ENCODE peak calls at places on chromosomes 2 and 18, in five cellular contexts. One of them, this sample, is unnamed.

GRCh38 chr2:121080013-121080772 is 204.8 kb downstream of the TFCP2L1 start:
- ATAC-seq in HepG2: peak; percentile 68
- ATAC-seq in K562: peak; percentile 36
- ATAC-seq in GM12878: peak; percentile 63
- ATAC-seq in upper lobe of left lung: no peak
- ATAC-seq in this sample: no peak

GRCh38 chr18:10681581-10682367 is 155.9 kb downstream of the NAPG start:
- ATAC-seq in HepG2: no peak
- ATAC-seq in K562: peak; percentile 47
- ATAC-seq in GM12878: no peak
- ATAC-seq in upper lobe of left lung: no peak
- ATAC-seq in this sample: no peak

GRCh38 chr2:235605999-235606715 is 112.3 kb downstream of the AGAP1 start:
- ATAC-seq in HepG2: no peak
- ATAC-seq in K562: no peak
- ATAC-seq in GM12878: no peak
- ATAC-seq in upper lobe of left lung: no peak
- ATAC-seq in this sample: peak; percentile 34

GRCh38 chr2:204608261-204608660 is 63.0 kb downstream of the PARD3B start:
- ATAC-seq in HepG2: no peak
- ATAC-seq in K562: no peak
- ATAC-seq in GM12878: no peak
- ATAC-seq in upper lobe of left lung: no peak
- ATAC-seq in this sample: peak; percentile 49

GRCh38 chr2:182649316-182649715 is 66.7 kb upstream of the DNAJC10 start:
- ATAC-seq in HepG2: peak; percentile 95
- ATAC-seq in K562: peak; percentile 91
- ATAC-seq in GM12878: peak; percentile 90
- ATAC-seq in upper lobe of left lung: no peak
- ATAC-seq in this sample: no peak

GRCh38 chr18:31590570-31590969 is 1.1 kb upstream of the TTR start:
- ATAC-seq in HepG2: no peak
- ATAC-seq in K562: no peak
- ATAC-seq in GM12878: no peak
- ATAC-seq in upper lobe of left lung: no peak
- ATAC-seq in this sample: no peak

GRCh38 chr2:33570681-33571080 is 28.4 kb downstream of the FAM98A start:
- ATAC-seq in HepG2: no peak
- ATAC-seq in K562: no peak
- ATAC-seq in GM12878: peak; percentile 57
- ATAC-seq in upper lobe of left lung: no peak
- ATAC-seq in this sample: no peak

GRCh38 chr18:2894131-2894840 is 47.5 kb downstream of the EMILIN2 start:
- ATAC-seq in HepG2: peak; percentile 51
- ATAC-seq in K562: peak; percentile 74
- ATAC-seq in GM12878: no peak
- ATAC-seq in upper lobe of left lung: no peak
- ATAC-seq in this sample: no peak

GRCh38 chr2:101124061-101124460 is 27.1 kb downstream of the TBC1D8 start:
- ATAC-seq in HepG2: no peak
- ATAC-seq in K562: no peak
- ATAC-seq in GM12878: no peak
- ATAC-seq in upper lobe of left lung: no peak
- ATAC-seq in this sample: no peak

GRCh38 chr2:119574108-119574815 is 30.0 kb downstream of the CFAP221 start:
- ATAC-seq in HepG2: no peak
- ATAC-seq in K562: no peak
- ATAC-seq in GM12878: peak; percentile 98
- ATAC-seq in upper lobe of left lung: no peak
- ATAC-seq in this sample: no peak

GRCh38 chr2:177799531-177799930 is 273.0 kb downstream of the PDE11A start:
- ATAC-seq in HepG2: peak; percentile 98
- ATAC-seq in K562: peak; percentile 99
- ATAC-seq in GM12878: peak; percentile 85
- ATAC-seq in upper lobe of left lung: no peak
- ATAC-seq in this sample: no peak

GRCh38 chr2:127000937-127001336 is 102.2 kb downstream of the TEX51 start:
- ATAC-seq in HepG2: no peak
- ATAC-seq in K562: no peak
- ATAC-seq in GM12878: peak; percentile 92
- ATAC-seq in upper lobe of left lung: no peak
- ATAC-seq in this sample: no peak

GRCh38 chr2:203399031-203399430 is 70.8 kb downstream of the ABI2 start:
- ATAC-seq in HepG2: no peak
- ATAC-seq in K562: no peak
- ATAC-seq in GM12878: no peak
- ATAC-seq in upper lobe of left lung: no peak
- ATAC-seq in this sample: no peak

GRCh38 chr2:84870306-84870705 is 10.6 kb downstream of the TRABD2A start:
- ATAC-seq in HepG2: peak; percentile 65
- ATAC-seq in K562: peak; percentile 83
- ATAC-seq in GM12878: peak; percentile 79
- ATAC-seq in upper lobe of left lung: peak; percentile 61
- ATAC-seq in this sample: no peak

GRCh38 chr2:165629776-165630175 is 160.3 kb downstream of the CSRNP3 start:
- ATAC-seq in HepG2: no peak
- ATAC-seq in K562: no peak
- ATAC-seq in GM12878: peak; percentile 27
- ATAC-seq in upper lobe of left lung: no peak
- ATAC-seq in this sample: no peak

GRCh38 chr2:85248741-85249524 is 78.9 kb downstream of the TGOLN2 start:
- ATAC-seq in HepG2: no peak
- ATAC-seq in K562: no peak
- ATAC-seq in GM12878: no peak
- ATAC-seq in upper lobe of left lung: peak; percentile 66
- ATAC-seq in this sample: no peak

GRCh38 chr2:224046752-224047151 is 7.7 kb upstream of the SERPINE2 start:
- ATAC-seq in HepG2: no peak
- ATAC-seq in K562: no peak
- ATAC-seq in GM12878: no peak
- ATAC-seq in upper lobe of left lung: no peak
- ATAC-seq in this sample: no peak

GRCh38 chr2:102080451-102081054 is 62.0 kb upstream of the IL1R1 start:
- ATAC-seq in HepG2: no peak
- ATAC-seq in K562: no peak
- ATAC-seq in GM12878: peak; percentile 52
- ATAC-seq in upper lobe of left lung: no peak
- ATAC-seq in this sample: no peak

GRCh38 chr18:22455425-22456150 is 37.9 kb upstream of the CTAGE1 start:
- ATAC-seq in HepG2: no peak
- ATAC-seq in K562: peak; percentile 26
- ATAC-seq in GM12878: no peak
- ATAC-seq in upper lobe of left lung: no peak
- ATAC-seq in this sample: no peak

GRCh38 chr18:10442551-10442971 is 11.9 kb upstream of the APCDD1 start:
- ATAC-seq in HepG2: no peak
- ATAC-seq in K562: peak; percentile 28
- ATAC-seq in GM12878: no peak
- ATAC-seq in upper lobe of left lung: peak; percentile 30
- ATAC-seq in this sample: no peak

GRCh38 chr2:12284037-12284436 is 432.7 kb upstream of the TRIB2 start:
- ATAC-seq in HepG2: no peak
- ATAC-seq in K562: no peak
- ATAC-seq in GM12878: no peak
- ATAC-seq in upper lobe of left lung: no peak
- ATAC-seq in this sample: no peak

GRCh38 chr18:48000701-48001100 is 70.2 kb upstream of the SMAD2 start:
- ATAC-seq in HepG2: no peak
- ATAC-seq in K562: no peak
- ATAC-seq in GM12878: no peak
- ATAC-seq in upper lobe of left lung: no peak
- ATAC-seq in this sample: no peak

GRCh38 chr18:48002933-48003365 is 72.5 kb upstream of the SMAD2 start:
- ATAC-seq in HepG2: no peak
- ATAC-seq in K562: no peak
- ATAC-seq in GM12878: no peak
- ATAC-seq in upper lobe of left lung: peak; percentile 74
- ATAC-seq in this sample: peak; percentile 55

GRCh38 chr18:48006415-48007175 is 76.1 kb upstream of the SMAD2 start:
- ATAC-seq in HepG2: no peak
- ATAC-seq in K562: no peak
- ATAC-seq in GM12878: no peak
- ATAC-seq in upper lobe of left lung: no peak
- ATAC-seq in this sample: no peak

GRCh38 chr18:48004577-48004976 is 74.1 kb upstream of the SMAD2 start:
- ATAC-seq in HepG2: no peak
- ATAC-seq in K562: no peak
- ATAC-seq in GM12878: no peak
- ATAC-seq in upper lobe of left lung: no peak
- ATAC-seq in this sample: no peak

GRCh38 chr18:48003426-48004349 is 73.2 kb upstream of the SMAD2 start:
- ATAC-seq in HepG2: no peak
- ATAC-seq in K562: no peak
- ATAC-seq in GM12878: no peak
- ATAC-seq in upper lobe of left lung: no peak
- ATAC-seq in this sample: no peak
- TF ChIP-seq EP300 in HepG2: no peak
- TF ChIP-seq EP300 in K562: no peak
- TF ChIP-seq EP300 in GM12878: no peak
- TF ChIP-seq EP300 in upper lobe of left lung: no peak
- TF ChIP-seq EP300 in this sample: no peak

DNA sequence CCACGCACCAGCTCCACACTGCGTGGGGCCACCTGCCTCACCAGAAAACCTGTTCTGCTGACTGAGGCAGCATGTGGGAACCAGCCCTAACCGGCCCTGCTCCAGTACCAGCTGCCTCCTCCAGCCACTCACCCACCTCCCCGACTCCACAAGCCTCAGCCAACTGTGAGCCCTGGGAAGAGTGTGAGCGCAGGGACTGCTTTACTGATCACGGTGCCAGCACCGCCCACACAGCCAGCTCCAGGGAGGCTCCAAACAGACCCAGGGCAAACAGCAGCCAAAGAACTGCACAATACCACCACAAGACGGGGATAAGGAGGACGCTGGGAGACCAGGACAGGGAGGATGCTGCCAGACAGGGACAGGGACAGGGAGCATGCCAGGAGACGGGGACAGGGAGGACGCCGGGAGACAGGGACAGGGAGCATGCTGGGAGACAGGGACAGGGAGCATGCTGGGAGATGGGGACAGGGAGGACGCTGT is 28.4 kb downstream of the EIPR1 start:
- ATAC-seq in HepG2: peak; percentile 28
- ATAC-seq in K562: no peak
- ATAC-seq in GM12878: no peak
- ATAC-seq in upper lobe of left lung: peak; percentile 25
- ATAC-seq in this sample: no peak
- H3K27ac ChIP-seq in HepG2: no peak overlapping the region
- H3K27ac ChIP-seq in K562: no peak overlapping the region
- H3K27ac ChIP-seq in GM12878: no peak overlapping the region
- H3K27ac ChIP-seq in upper lobe of left lung: no peak overlapping the region
- H3K27ac ChIP-seq in this sample: no peak overlapping the region

GRCh38 chr18:64134044-64134757 is 14.7 kb downstream of the LINC00305 start:
- ATAC-seq in HepG2: no peak
- ATAC-seq in K562: no peak
- ATAC-seq in GM12878: no peak
- ATAC-seq in upper lobe of left lung: no peak
- ATAC-seq in this sample: no peak

GRCh38 chr18:64132871-64133270 is 16.0 kb downstream of the LINC00305 start:
- ATAC-seq in HepG2: no peak
- ATAC-seq in K562: no peak
- ATAC-seq in GM12878: no peak
- ATAC-seq in upper lobe of left lung: no peak
- ATAC-seq in this sample: no peak

GRCh38 chr18:64142904-64143303 is 6.0 kb downstream of the LINC00305 start:
- ATAC-seq in HepG2: no peak
- ATAC-seq in K562: no peak
- ATAC-seq in GM12878: no peak
- ATAC-seq in upper lobe of left lung: no peak
- ATAC-seq in this sample: no peak

GRCh38 chr18:64137914-64138313 is 11.0 kb downstream of the LINC00305 start:
- ATAC-seq in HepG2: no peak
- ATAC-seq in K562: no peak
- ATAC-seq in GM12878: no peak
- ATAC-seq in upper lobe of left lung: no peak
- ATAC-seq in this sample: no peak
- TF ChIP-seq POLR2AphosphoS5 in HepG2: no peak
- TF ChIP-seq POLR2AphosphoS5 in K562: no peak
- TF ChIP-seq POLR2AphosphoS5 in GM12878: no peak
- TF ChIP-seq POLR2AphosphoS5 in upper lobe of left lung: no peak
- TF ChIP-seq POLR2AphosphoS5 in this sample: no peak

DNA sequence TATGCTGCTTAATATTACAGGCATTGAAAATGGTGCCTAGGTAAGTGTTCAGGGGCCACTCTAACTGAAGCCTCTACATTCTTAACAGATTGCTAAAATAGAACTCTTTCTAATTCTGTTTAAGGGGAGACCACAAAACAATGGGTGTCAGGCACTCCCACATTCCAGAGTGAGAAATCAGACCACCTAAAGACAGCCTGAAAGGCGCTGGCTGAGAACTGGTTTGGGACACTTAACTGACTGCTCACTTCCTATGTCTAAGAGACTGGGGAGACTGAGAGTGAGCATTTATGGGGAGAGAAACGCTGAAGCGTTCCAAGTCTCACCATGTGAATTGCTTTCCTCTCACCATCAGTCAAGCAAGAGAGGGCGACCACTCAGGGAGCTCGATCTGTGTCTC is 108.8 kb upstream of the ITGB6 start:
- ATAC-seq in HepG2: no peak
- ATAC-seq in K562: no peak
- ATAC-seq in GM12878: no peak
- ATAC-seq in upper lobe of left lung: no peak
- ATAC-seq in this sample: no peak
- TF ChIP-seq EP300 in HepG2: no peak
- TF ChIP-seq EP300 in K562: no peak
- TF ChIP-seq EP300 in GM12878: no peak
- TF ChIP-seq EP300 in upper lobe of left lung: no peak
- TF ChIP-seq EP300 in this sample: no peak

GRCh38 chr2:128303095-128303791 is 15.4 kb downstream of the HS6ST1 start:
- ATAC-seq in HepG2: no peak
- ATAC-seq in K562: no peak
- ATAC-seq in GM12878: no peak
- ATAC-seq in upper lobe of left lung: no peak
- ATAC-seq in this sample: no peak

GRCh38 chr2:128304715-128305554 is 13.7 kb downstream of the HS6ST1 start:
- ATAC-seq in HepG2: peak; percentile 1
- ATAC-seq in K562: peak; percentile 73
- ATAC-seq in GM12878: no peak
- ATAC-seq in upper lobe of left lung: peak; percentile 15
- ATAC-seq in this sample: peak; percentile 39

GRCh38 chr2:128303911-128304310 is 14.8 kb downstream of the HS6ST1 start:
- ATAC-seq in HepG2: no peak
- ATAC-seq in K562: no peak
- ATAC-seq in GM12878: no peak
- ATAC-seq in upper lobe of left lung: no peak
- ATAC-seq in this sample: no peak

GRCh38 chr2:128305555-128306080 is 13.1 kb downstream of the HS6ST1 start:
- ATAC-seq in HepG2: no peak
- ATAC-seq in K562: peak; percentile 19
- ATAC-seq in GM12878: peak; percentile 78
- ATAC-seq in upper lobe of left lung: no peak
- ATAC-seq in this sample: no peak

DNA sequence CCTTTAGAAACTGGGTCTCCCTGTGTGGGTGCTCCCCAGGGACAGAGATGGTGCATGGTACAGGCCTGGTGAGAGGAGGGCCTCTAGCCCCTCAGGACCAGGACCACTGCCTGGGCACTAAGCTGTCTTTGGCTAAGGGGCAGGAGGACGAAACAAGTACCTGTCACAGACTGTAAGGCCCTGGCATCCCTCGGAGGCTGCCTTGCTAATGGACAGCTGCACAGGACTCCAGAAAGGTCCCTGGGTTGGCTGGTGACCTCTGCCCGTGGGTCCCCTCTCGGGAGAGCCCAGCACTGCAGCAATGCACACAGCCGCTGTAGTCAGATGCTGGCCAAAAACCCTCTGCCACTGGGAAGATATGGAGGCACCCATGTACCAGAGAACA is 14.3 kb downstream of the HS6ST1 start:
- ATAC-seq in HepG2: no peak
- ATAC-seq in K562: no peak
- ATAC-seq in GM12878: no peak
- ATAC-seq in upper lobe of left lung: no peak
- ATAC-seq in this sample: no peak
- H3K27ac ChIP-seq in HepG2: no peak overlapping the region
- H3K27ac ChIP-seq in K562: no peak overlapping the region
- H3K27ac ChIP-seq in GM12878: no peak overlapping the region
- H3K27ac ChIP-seq in upper lobe of left lung: peak overlapping the region; percentile 61
- H3K27ac ChIP-seq in this sample: peak overlapping the region; percentile 77

This sample was measured in gastroesophageal sphincter.